ENCODE peak calls at places on chromosome 15, in five cellular contexts. One of them, this sample, is unnamed.

GRCh38 chr15:89332446-89332845 is 2.2 kb downstream of the POLG start:
- DNase-seq in heart right ventricle: no peak
- DNase-seq in iPS DF 6.9: no peak
- DNase-seq in psoas muscle: no peak
- DNase-seq in activated CD4-positive, alpha-beta T cell treated with anti-CD3 and anti-CD28 coated beads, Interleukin-2, amount 50 U/mL, for 24 hours: no peak
- DNase-seq in this sample: no peak

GRCh38 chr15:76169013-76169412 is 109.2 kb downstream of the TMEM266 start:
- DNase-seq in heart right ventricle: no peak
- DNase-seq in iPS DF 6.9: no peak
- DNase-seq in psoas muscle: no peak
- DNase-seq in activated CD4-positive, alpha-beta T cell treated with anti-CD3 and anti-CD28 coated beads, Interleukin-2, amount 50 U/mL, for 24 hours: no peak
- DNase-seq in this sample: no peak

GRCh38 chr15:54033954-54034458 is 55.8 kb downstream of the UNC13C start:
- DNase-seq in heart right ventricle: no peak
- DNase-seq in iPS DF 6.9: no peak
- DNase-seq in psoas muscle: peak
- DNase-seq in activated CD4-positive, alpha-beta T cell treated with anti-CD3 and anti-CD28 coated beads, Interleukin-2, amount 50 U/mL, for 24 hours: no peak
- DNase-seq in this sample: no peak

GRCh38 chr15:55588070-55588817 is at the start of gene PYGO1:
- DNase-seq in heart right ventricle: peak
- DNase-seq in iPS DF 6.9: no peak
- DNase-seq in psoas muscle: peak
- DNase-seq in activated CD4-positive, alpha-beta T cell treated with anti-CD3 and anti-CD28 coated beads, Interleukin-2, amount 50 U/mL, for 24 hours: no peak
- DNase-seq in this sample: no peak

GRCh38 chr15:58410353-58410752 is 21.4 kb upstream of the LIPC start:
- DNase-seq in heart right ventricle: no peak
- DNase-seq in iPS DF 6.9: no peak
- DNase-seq in psoas muscle: no peak
- DNase-seq in activated CD4-positive, alpha-beta T cell treated with anti-CD3 and anti-CD28 coated beads, Interleukin-2, amount 50 U/mL, for 24 hours: no peak
- DNase-seq in this sample: no peak

GRCh38 chr15:88954431-88955277 is 41.5 kb upstream of the MFGE8 start:
- DNase-seq in heart right ventricle: peak
- DNase-seq in iPS DF 6.9: no peak
- DNase-seq in psoas muscle: peak
- DNase-seq in activated CD4-positive, alpha-beta T cell treated with anti-CD3 and anti-CD28 coated beads, Interleukin-2, amount 50 U/mL, for 24 hours: no peak
- DNase-seq in this sample: no peak

GRCh38 chr15:75029378-75030022 is 6.1 kb downstream of the PPCDC start:
- DNase-seq in heart right ventricle: peak
- DNase-seq in iPS DF 6.9: peak
- DNase-seq in psoas muscle: peak
- DNase-seq in activated CD4-positive, alpha-beta T cell treated with anti-CD3 and anti-CD28 coated beads, Interleukin-2, amount 50 U/mL, for 24 hours: peak
- DNase-seq in this sample: peak

GRCh38 chr15:75561888-75562287 is 17.2 kb downstream of the PTPN9 start:
- DNase-seq in heart right ventricle: no peak
- DNase-seq in iPS DF 6.9: no peak
- DNase-seq in psoas muscle: no peak
- DNase-seq in activated CD4-positive, alpha-beta T cell treated with anti-CD3 and anti-CD28 coated beads, Interleukin-2, amount 50 U/mL, for 24 hours: no peak
- DNase-seq in this sample: no peak

GRCh38 chr15:67061811-67062348 is 3.5 kb upstream of the SMAD3 start:
- DNase-seq in heart right ventricle: no peak
- DNase-seq in iPS DF 6.9: no peak
- DNase-seq in psoas muscle: no peak
- DNase-seq in activated CD4-positive, alpha-beta T cell treated with anti-CD3 and anti-CD28 coated beads, Interleukin-2, amount 50 U/mL, for 24 hours: no peak
- DNase-seq in this sample: no peak

GRCh38 chr15:63805993-63806980 is 27.5 kb downstream of the HERC1 start:
- DNase-seq in heart right ventricle: no peak
- DNase-seq in iPS DF 6.9: no peak
- DNase-seq in psoas muscle: no peak
- DNase-seq in activated CD4-positive, alpha-beta T cell treated with anti-CD3 and anti-CD28 coated beads, Interleukin-2, amount 50 U/mL, for 24 hours: no peak
- DNase-seq in this sample: no peak

GRCh38 chr15:35090104-35090807 is 5.2 kb upstream of the NANOGP8 start:
- DNase-seq in heart right ventricle: no peak
- DNase-seq in iPS DF 6.9: no peak
- DNase-seq in psoas muscle: no peak
- DNase-seq in activated CD4-positive, alpha-beta T cell treated with anti-CD3 and anti-CD28 coated beads, Interleukin-2, amount 50 U/mL, for 24 hours: no peak
- DNase-seq in this sample: no peak

GRCh38 chr15:62083168-62084154 is 16.7 kb downstream of the C2CD4A start:
- DNase-seq in heart right ventricle: no peak
- DNase-seq in iPS DF 6.9: no peak
- DNase-seq in psoas muscle: no peak
- DNase-seq in activated CD4-positive, alpha-beta T cell treated with anti-CD3 and anti-CD28 coated beads, Interleukin-2, amount 50 U/mL, for 24 hours: no peak
- DNase-seq in this sample: no peak

GRCh38 chr15:68427366-68427765 is 4.6 kb downstream of the ITGA11 start:
- DNase-seq in heart right ventricle: no peak
- DNase-seq in iPS DF 6.9: no peak
- DNase-seq in psoas muscle: no peak
- DNase-seq in activated CD4-positive, alpha-beta T cell treated with anti-CD3 and anti-CD28 coated beads, Interleukin-2, amount 50 U/mL, for 24 hours: no peak
- DNase-seq in this sample: no peak

This sample was measured in T-helper 9 cell.